ENCODE peak calls at places on chromosomes 11 and 22, in ten cellular contexts. X is KBM-7; Y is H9; J is CD4-positive, alpha-beta T cell; F is MCF 10A; W is activated naive CD8-positive, alpha-beta T cell treated with anti-CD3 and anti-CD28 coated beads, Interleukin-2, amount 50 U/mL, for 24 hours; Q is iris pigment epithelial cell; K is head of caudate nucleus; S is stimulated activated naive CD8-positive, alpha-beta T cell treated with anti-CD3 and anti-CD28 coated beads, Interleukin-15, Interleukin-2, amounts not matched to agents 100 U/mL and 50 U/mL, for 24 hours; Z is cardiac fibroblast. L is an unnamed sample.

GRCh38 chr11:128283445-128283844 is 303.9 kb downstream of the ETS1 start:
- DNase-seq in X (no peak), Y (no peak), J (no peak), F (no peak), W (no peak), Q (peak), K (no peak), S (no peak), Z (peak), L (no peak)

GRCh38 chr22:30720263-30720837 is 25.7 kb downstream of the OSBP2 start:
- DNase-seq in X (peak), Y (no peak), J (no peak), F (no peak), W (no peak), Q (no peak), K (no peak), S (no peak), Z (no peak), L (no peak)

GRCh38 chr11:105937738-105938137 is 84.3 kb downstream of the MSANTD4 start:
- DNase-seq in X (no peak), Y (no peak), J (no peak), F (peak), W (no peak), Q (peak), K (no peak), S (no peak), Z (peak), L (peak)

GRCh38 chr22:44207173-44207980 is 26.7 kb downstream of the PARVG start:
- DNase-seq in X (no peak), Y (no peak), J (no peak), F (no peak), W (no peak), Q (no peak), K (no peak), S (no peak), Z (no peak), L (no peak)

GRCh38 chr11:95556342-95557151 is 233.0 kb downstream of the FAM76B start:
- DNase-seq in X (no peak), Y (no peak), J (no peak), F (no peak), W (peak), Q (peak), K (no peak), S (peak), Z (peak), L (peak)

GRCh38 chr11:1963864-1964263 is 16.7 kb downstream of the MRPL23 start:
- DNase-seq in X (no peak), Y (no peak), J (no peak), F (no peak), W (no peak), Q (no peak), K (no peak), S (no peak), Z (no peak), L (no peak)

GRCh38 chr11:17386331-17387084 is 2.0 kb downstream of the KCNJ11 start:
- DNase-seq in X (peak), Y (peak), J (no peak), F (peak), W (peak), Q (peak), K (peak), S (peak), Z (peak), L (peak)

GRCh38 chr11:15929371-15929801 is 427.0 kb downstream of the SOX6 start:
- DNase-seq in X (no peak), Y (no peak), J (no peak), F (no peak), W (no peak), Q (no peak), K (no peak), S (no peak), Z (no peak), L (no peak)

GRCh38 chr22:25833676-25834075 is 91.7 kb downstream of the MYO18B start:
- DNase-seq in X (no peak), Y (no peak), J (no peak), F (no peak), W (no peak), Q (no peak), K (no peak), S (no peak), Z (no peak), L (no peak)

GRCh38 chr11:104905271-104905670 is 7.0 kb upstream of the CASP12 start:
- DNase-seq in X (no peak), Y (no peak), J (no peak), F (peak), W (no peak), Q (no peak), K (no peak), S (no peak), Z (no peak), L (peak)

GRCh38 chr11:12175694-12176241 is 65.4 kb downstream of the MICAL2 start:
- DNase-seq in X (no peak), Y (no peak), J (no peak), F (peak), W (no peak), Q (peak), K (no peak), S (no peak), Z (peak), L (peak)

GRCh38 chr11:67274768-67275605 is 8.7 kb downstream of the GRK2 start:
- DNase-seq in X (no peak), Y (no peak), J (no peak), F (no peak), W (no peak), Q (no peak), K (no peak), S (no peak), Z (no peak), L (no peak)

GRCh38 chr11:12765428-12765827 is 91.2 kb downstream of the TEAD1 start:
- DNase-seq in X (no peak), Y (no peak), J (no peak), F (no peak), W (no peak), Q (no peak), K (no peak), S (no peak), Z (no peak), L (no peak)

GRCh38 chr11:100821198-100821597 is 134.1 kb downstream of the ARHGAP42 start:
- DNase-seq in X (no peak), Y (no peak), J (no peak), F (no peak), W (no peak), Q (no peak), K (no peak), S (no peak), Z (no peak), L (peak)

GRCh38 chr11:24859801-24860300 is 363.0 kb downstream of the LUZP2 start:
- DNase-seq in X (no peak), Y (no peak), J (no peak), F (no peak), W (no peak), Q (no peak), K (no peak), S (no peak), Z (no peak), L (no peak)

GRCh38 chr22:50199836-50200332 is 927 bp upstream of the SELENOO start:
- DNase-seq in X (peak), Y (peak), J (no peak), F (no peak), W (peak), Q (peak), K (no peak), S (no peak), Z (no peak), L (no peak)

GRCh38 chr22:22460635-22461034 is 47.9 kb downstream of the ZNF280B start:
- DNase-seq in X (peak), Y (no peak), J (no peak), F (peak), W (no peak), Q (peak), K (no peak), S (no peak), Z (peak), L (no peak)